ENCODE peak calls at places on chromosomes 4 and X, in four cellular contexts. One of them, this sample, is unnamed.

GRCh38 chr4:34181891-34182290 is 2062.4 kb downstream of the ARAP2 start:
- DNase-seq in fibroblast of pulmonary artery: peak
- DNase-seq in dorsolateral prefrontal cortex: no peak
- DNase-seq in endothelial cell: no peak
- DNase-seq in this sample: no peak

GRCh38 chr4:32472918-32473317 is 1752.7 kb downstream of the PCDH7 start:
- DNase-seq in fibroblast of pulmonary artery: no peak
- DNase-seq in dorsolateral prefrontal cortex: no peak
- DNase-seq in endothelial cell: no peak
- DNase-seq in this sample: no peak

GRCh38 chr4:86496094-86497060 is 97.7 kb upstream of the PTPN13 start:
- DNase-seq in fibroblast of pulmonary artery: peak
- DNase-seq in dorsolateral prefrontal cortex: peak
- DNase-seq in endothelial cell: peak
- DNase-seq in this sample: no peak

GRCh38 chrX:79568309-79568708 is 201.2 kb upstream of the ITM2A start:
- DNase-seq in fibroblast of pulmonary artery: no peak
- DNase-seq in dorsolateral prefrontal cortex: no peak
- DNase-seq in endothelial cell: no peak
- DNase-seq in this sample: no peak

GRCh38 chr4:100348472-100348871 is 158.2 kb upstream of the DDIT4L start:
- DNase-seq in fibroblast of pulmonary artery: peak
- DNase-seq in dorsolateral prefrontal cortex: no peak
- DNase-seq in endothelial cell: no peak
- DNase-seq in this sample: no peak

GRCh38 chrX:9529223-9529622 is 64.4 kb downstream of the TBL1X start:
- DNase-seq in fibroblast of pulmonary artery: no peak
- DNase-seq in dorsolateral prefrontal cortex: no peak
- DNase-seq in endothelial cell: no peak
- DNase-seq in this sample: no peak

GRCh38 chr4:112765317-112765989 is 128.5 kb downstream of the LARP7 start:
- DNase-seq in fibroblast of pulmonary artery: peak
- DNase-seq in dorsolateral prefrontal cortex: no peak
- DNase-seq in endothelial cell: no peak
- DNase-seq in this sample: no peak

GRCh38 chr4:187849556-187850245 is 145.9 kb upstream of the ZFP42 start:
- DNase-seq in fibroblast of pulmonary artery: no peak
- DNase-seq in dorsolateral prefrontal cortex: no peak
- DNase-seq in endothelial cell: no peak
- DNase-seq in this sample: no peak

GRCh38 chrX:81301877-81302276 is 100.0 kb downstream of the SH3BGRL start:
- DNase-seq in fibroblast of pulmonary artery: peak
- DNase-seq in dorsolateral prefrontal cortex: no peak
- DNase-seq in endothelial cell: no peak
- DNase-seq in this sample: no peak

GRCh38 chr4:40672528-40673522 is 43.2 kb upstream of the RBM47 start:
- DNase-seq in fibroblast of pulmonary artery: peak
- DNase-seq in dorsolateral prefrontal cortex: no peak
- DNase-seq in endothelial cell: no peak
- DNase-seq in this sample: no peak

GRCh38 chr4:168618577-168619265 is 121.9 kb downstream of the PALLD start:
- DNase-seq in fibroblast of pulmonary artery: peak
- DNase-seq in dorsolateral prefrontal cortex: no peak
- DNase-seq in endothelial cell: no peak
- DNase-seq in this sample: no peak

GRCh38 chrX:152817082-152817744 is 13.3 kb downstream of the CETN2 start:
- DNase-seq in fibroblast of pulmonary artery: peak
- DNase-seq in dorsolateral prefrontal cortex: no peak
- DNase-seq in endothelial cell: peak
- DNase-seq in this sample: no peak

GRCh38 chr4:48778431-48779094 is 1.5 kb downstream of the FRYL start:
- DNase-seq in fibroblast of pulmonary artery: peak
- DNase-seq in dorsolateral prefrontal cortex: no peak
- DNase-seq in endothelial cell: no peak
- DNase-seq in this sample: no peak

GRCh38 chr4:80207172-80207583 is 9.9 kb downstream of the PRDM8 start:
- DNase-seq in fibroblast of pulmonary artery: no peak
- DNase-seq in dorsolateral prefrontal cortex: no peak
- DNase-seq in endothelial cell: peak
- DNase-seq in this sample: no peak

GRCh38 chrX:47579537-47579936 is 2.7 kb upstream of the TIMP1 start:
- DNase-seq in fibroblast of pulmonary artery: peak
- DNase-seq in dorsolateral prefrontal cortex: no peak
- DNase-seq in endothelial cell: no peak
- DNase-seq in this sample: no peak

GRCh38 chr4:4585012-4585670 is 43.3 kb upstream of the STX18 start:
- DNase-seq in fibroblast of pulmonary artery: peak
- DNase-seq in dorsolateral prefrontal cortex: no peak
- DNase-seq in endothelial cell: no peak
- DNase-seq in this sample: no peak

GRCh38 chr4:76654084-76654483 is 219.1 kb downstream of the SHROOM3 start:
- DNase-seq in fibroblast of pulmonary artery: no peak
- DNase-seq in dorsolateral prefrontal cortex: no peak
- DNase-seq in endothelial cell: no peak
- DNase-seq in this sample: no peak

GRCh38 chr4:143026459-143027170 is 158.1 kb upstream of the USP38 start:
- DNase-seq in fibroblast of pulmonary artery: no peak
- DNase-seq in dorsolateral prefrontal cortex: no peak
- DNase-seq in endothelial cell: no peak
- DNase-seq in this sample: no peak

GRCh38 chr4:54958236-54958635 is 167.2 kb downstream of the KDR start:
- DNase-seq in fibroblast of pulmonary artery: no peak
- DNase-seq in dorsolateral prefrontal cortex: no peak
- DNase-seq in endothelial cell: no peak
- DNase-seq in this sample: no peak

GRCh38 chr4:150264595-150265141 is 186.4 kb downstream of the DCLK2 start:
- DNase-seq in fibroblast of pulmonary artery: no peak
- DNase-seq in dorsolateral prefrontal cortex: no peak
- DNase-seq in endothelial cell: no peak
- DNase-seq in this sample: no peak

GRCh38 chr4:26827798-26828197 is 32.8 kb upstream of the STIM2 start:
- DNase-seq in fibroblast of pulmonary artery: no peak
- DNase-seq in dorsolateral prefrontal cortex: no peak
- DNase-seq in endothelial cell: no peak
- DNase-seq in this sample: no peak

GRCh38 chr4:83599183-83599582 is 63.3 kb downstream of the GPAT3 start:
- DNase-seq in fibroblast of pulmonary artery: peak
- DNase-seq in dorsolateral prefrontal cortex: no peak
- DNase-seq in endothelial cell: no peak
- DNase-seq in this sample: no peak

GRCh38 chrX:136747003-136747986 is 33.4 kb downstream of the ARHGEF6 start:
- DNase-seq in fibroblast of pulmonary artery: no peak
- DNase-seq in dorsolateral prefrontal cortex: no peak
- DNase-seq in endothelial cell: no peak
- DNase-seq in this sample: no peak

GRCh38 chr4:109007976-109008375 is 245.1 kb upstream of the ETNPPL start:
- DNase-seq in fibroblast of pulmonary artery: no peak
- DNase-seq in dorsolateral prefrontal cortex: no peak
- DNase-seq in endothelial cell: no peak
- DNase-seq in this sample: no peak

GRCh38 chr4:6705638-6706037 is 4.0 kb downstream of the MRFAP1L1 start:
- DNase-seq in fibroblast of pulmonary artery: no peak
- DNase-seq in dorsolateral prefrontal cortex: no peak
- DNase-seq in endothelial cell: no peak
- DNase-seq in this sample: no peak

GRCh38 chr4:6710282-6710681 is 617 bp upstream of the MRFAP1L1 start:
- DNase-seq in fibroblast of pulmonary artery: no peak
- DNase-seq in dorsolateral prefrontal cortex: no peak
- DNase-seq in endothelial cell: no peak
- DNase-seq in this sample: no peak

GRCh38 chr4:6714954-6715353 is 1.0 kb upstream of the BLOC1S4 start:
- DNase-seq in fibroblast of pulmonary artery: no peak
- DNase-seq in dorsolateral prefrontal cortex: no peak
- DNase-seq in endothelial cell: no peak
- DNase-seq in this sample: no peak

GRCh38 chr4:6706173-6706572 is 3.5 kb downstream of the MRFAP1L1 start:
- DNase-seq in fibroblast of pulmonary artery: no peak
- DNase-seq in dorsolateral prefrontal cortex: no peak
- DNase-seq in endothelial cell: no peak
- DNase-seq in this sample: no peak

GRCh38 chr4:6709230-6710114 is at the start of gene MRFAP1L1:
- DNase-seq in fibroblast of pulmonary artery: peak
- DNase-seq in dorsolateral prefrontal cortex: peak
- DNase-seq in endothelial cell: peak
- DNase-seq in this sample: peak
- TF ChIP-seq CTCF in fibroblast of pulmonary artery: peak
- TF ChIP-seq CTCF in dorsolateral prefrontal cortex: peak
- TF ChIP-seq CTCF in endothelial cell: no peak
- TF ChIP-seq CTCF in this sample: no peak

DNA sequence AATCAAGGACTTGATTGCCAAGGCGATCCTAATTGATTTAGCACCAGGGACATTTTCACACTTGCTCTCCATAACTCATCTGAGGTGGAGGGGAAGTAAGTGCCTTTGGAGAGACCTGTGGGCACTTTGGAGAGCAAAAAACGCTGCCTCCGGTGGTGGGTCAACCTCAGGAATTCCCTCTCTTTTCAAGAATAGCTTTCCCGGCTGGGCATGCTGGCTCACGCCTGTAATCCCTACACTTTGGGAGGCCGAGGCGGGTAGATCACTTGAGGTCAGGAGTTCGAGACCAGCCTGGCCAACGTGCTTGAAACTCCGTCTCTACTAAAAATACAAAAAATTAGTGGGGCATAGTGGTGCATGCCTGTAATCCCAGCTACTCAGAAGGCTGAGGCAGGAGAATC is 49.2 kb downstream of the PRPS1 start:
- DNase-seq in fibroblast of pulmonary artery: peak
- DNase-seq in dorsolateral prefrontal cortex: no peak
- DNase-seq in endothelial cell: no peak
- DNase-seq in this sample: no peak
- TF ChIP-seq CTCF in fibroblast of pulmonary artery: no peak
- TF ChIP-seq CTCF in dorsolateral prefrontal cortex: no peak
- TF ChIP-seq CTCF in endothelial cell: no peak
- TF ChIP-seq CTCF in this sample: no peak

GRCh38 chr4:178633263-178633662 is 1191.0 kb upstream of the AGA start:
- DNase-seq in fibroblast of pulmonary artery: no peak
- DNase-seq in dorsolateral prefrontal cortex: no peak
- DNase-seq in endothelial cell: no peak
- DNase-seq in this sample: no peak
- TF ChIP-seq CTCF in fibroblast of pulmonary artery: no peak
- TF ChIP-seq CTCF in dorsolateral prefrontal cortex: no peak
- TF ChIP-seq CTCF in endothelial cell: peak
- TF ChIP-seq CTCF in this sample: no peak

GRCh38 chr4:44869222-44869882 is 143.0 kb upstream of the GNPDA2 start:
- DNase-seq in fibroblast of pulmonary artery: no peak
- DNase-seq in dorsolateral prefrontal cortex: no peak
- DNase-seq in endothelial cell: no peak
- DNase-seq in this sample: no peak
- TF ChIP-seq CTCF in fibroblast of pulmonary artery: peak
- TF ChIP-seq CTCF in dorsolateral prefrontal cortex: no peak
- TF ChIP-seq CTCF in endothelial cell: no peak
- TF ChIP-seq CTCF in this sample: peak

GRCh38 chr4:183906736-183907651 is 1.9 kb downstream of the STOX2 start:
- DNase-seq in fibroblast of pulmonary artery: no peak
- DNase-seq in dorsolateral prefrontal cortex: peak
- DNase-seq in endothelial cell: peak
- DNase-seq in this sample: no peak
- TF ChIP-seq CTCF in fibroblast of pulmonary artery: no peak
- TF ChIP-seq CTCF in dorsolateral prefrontal cortex: no peak
- TF ChIP-seq CTCF in endothelial cell: no peak
- TF ChIP-seq CTCF in this sample: no peak

GRCh38 chr4:119489305-119489704 is 139.3 kb downstream of the PDE5A start:
- DNase-seq in fibroblast of pulmonary artery: no peak
- DNase-seq in dorsolateral prefrontal cortex: no peak
- DNase-seq in endothelial cell: no peak
- DNase-seq in this sample: no peak

GRCh38 chr4:119493419-119493818 is 135.2 kb downstream of the PDE5A start:
- DNase-seq in fibroblast of pulmonary artery: peak
- DNase-seq in dorsolateral prefrontal cortex: no peak
- DNase-seq in endothelial cell: no peak
- DNase-seq in this sample: no peak

DNA sequence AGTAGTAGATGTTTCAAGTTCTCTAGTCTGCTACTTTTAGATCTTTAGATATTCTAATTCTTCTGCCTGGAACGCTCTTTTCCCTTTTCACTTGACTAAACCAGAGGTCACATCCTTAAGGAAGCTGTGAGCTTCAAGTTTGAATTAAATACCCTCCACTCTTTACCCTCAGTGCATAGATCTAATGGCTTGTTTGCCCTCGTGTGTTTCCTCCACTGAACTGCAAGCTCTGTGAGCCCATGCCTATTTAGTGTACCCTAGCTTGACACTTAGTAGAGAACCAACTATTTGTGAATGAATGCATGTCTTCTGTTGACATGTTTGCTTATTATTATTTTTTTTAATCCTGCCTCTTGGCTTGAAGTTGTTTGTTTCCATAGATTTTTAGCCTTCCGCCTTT is 138.3 kb downstream of the PDE5A start:
- DNase-seq in fibroblast of pulmonary artery: peak
- DNase-seq in dorsolateral prefrontal cortex: no peak
- DNase-seq in endothelial cell: peak
- DNase-seq in this sample: no peak
- TF ChIP-seq CTCF in fibroblast of pulmonary artery: peak
- TF ChIP-seq CTCF in dorsolateral prefrontal cortex: no peak
- TF ChIP-seq CTCF in endothelial cell: no peak
- TF ChIP-seq CTCF in this sample: peak

GRCh38 chr4:173536808-173537429 is 6.9 kb upstream of the HAND2 start:
- DNase-seq in fibroblast of pulmonary artery: no peak
- DNase-seq in dorsolateral prefrontal cortex: no peak
- DNase-seq in endothelial cell: peak
- DNase-seq in this sample: no peak
- TF ChIP-seq CTCF in fibroblast of pulmonary artery: no peak
- TF ChIP-seq CTCF in dorsolateral prefrontal cortex: no peak
- TF ChIP-seq CTCF in endothelial cell: peak
- TF ChIP-seq CTCF in this sample: peak

DNA sequence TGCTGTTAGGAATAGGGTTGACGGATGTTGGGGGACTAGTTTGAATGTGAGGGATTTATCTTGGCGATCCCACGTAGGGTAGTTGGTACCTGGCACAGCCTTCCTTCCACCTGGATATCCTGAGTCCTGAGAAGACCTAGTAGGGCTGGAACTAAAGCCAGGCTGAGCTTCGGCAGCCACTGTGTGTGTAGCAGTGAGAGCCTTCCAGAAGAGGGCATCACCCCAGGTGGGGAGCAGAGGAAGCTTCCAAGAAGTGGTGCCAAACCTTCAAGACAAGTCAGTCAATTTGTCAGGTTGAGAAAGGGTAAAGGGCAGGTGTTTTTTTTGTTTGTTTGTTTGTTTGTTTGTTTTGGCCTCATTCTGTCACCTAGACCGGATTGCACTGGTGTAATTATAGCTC is 1.2 kb upstream of the FGFBP2 start:
- DNase-seq in fibroblast of pulmonary artery: no peak
- DNase-seq in dorsolateral prefrontal cortex: no peak
- DNase-seq in endothelial cell: peak
- DNase-seq in this sample: no peak
- TF ChIP-seq CTCF in fibroblast of pulmonary artery: no peak
- TF ChIP-seq CTCF in dorsolateral prefrontal cortex: no peak
- TF ChIP-seq CTCF in endothelial cell: no peak
- TF ChIP-seq CTCF in this sample: peak